ENCODE peak calls at places on chromosomes 12 and 14, in four cellular contexts. Y is GM23248, F is PC-3, R is neural progenitor cell. P is an unnamed sample.

GRCh38 chr12:110266980-110267620 is 13.9 kb upstream of the ATP2A2 start:
- DNase-seq in Y (peak), F (peak), R (peak), P (no peak)

GRCh38 chr12:58496411-58496810 is 423.9 kb downstream of the LRIG3 start:
- DNase-seq in Y (no peak), F (peak), R (no peak), P (no peak)

GRCh38 chr12:7141351-7142005 is 11.3 kb downstream of the CLSTN3 start:
- DNase-seq in Y (no peak), F (no peak), R (no peak), P (no peak)

GRCh38 chr14:51444381-51445000 is 204.4 kb downstream of the TMX1 start:
- DNase-seq in Y (no peak), F (no peak), R (no peak), P (no peak)

GRCh38 chr14:49972840-49973239 is 80.0 kb downstream of the ARF6 start:
- DNase-seq in Y (peak), F (peak), R (no peak), P (no peak)

GRCh38 chr12:108260969-108261368 is 78.1 kb downstream of the CMKLR1 start:
- DNase-seq in Y (no peak), F (no peak), R (no peak), P (no peak)

GRCh38 chr12:119749666-119750065 is 81.7 kb downstream of the PRKAB1 start:
- DNase-seq in Y (peak), F (no peak), R (peak), P (no peak)

GRCh38 chr12:12007001-12007712 is 63.6 kb upstream of the BCL2L14 start:
- DNase-seq in Y (peak), F (peak), R (no peak), P (no peak)

GRCh38 chr14:91829511-91829910 is 37.8 kb downstream of the TC2N start:
- DNase-seq in Y (no peak), F (peak), R (no peak), P (no peak)

GRCh38 chr12:868722-869121 is 80.8 kb downstream of the RAD52 start:
- DNase-seq in Y (no peak), F (no peak), R (peak), P (no peak)

GRCh38 chr14:35991356-35991755 is 165.2 kb downstream of the BRMS1L start:
- DNase-seq in Y (no peak), F (no peak), R (peak), P (no peak)

GRCh38 chr14:100892496-100893227 is 10.9 kb downstream of the RTL1 start:
- DNase-seq in Y (no peak), F (no peak), R (no peak), P (no peak)

GRCh38 chr14:32252030-32252670 is 49.1 kb upstream of the RNU6-8 start:
- DNase-seq in Y (peak), F (peak), R (peak), P (peak)

GRCh38 chr14:61026523-61026922 is 45.5 kb downstream of the SLC38A6 start:
- DNase-seq in Y (no peak), F (no peak), R (no peak), P (no peak)

GRCh38 chr14:61034416-61035100 is 53.5 kb downstream of the SLC38A6 start:
- DNase-seq in Y (no peak), F (peak), R (no peak), P (peak)

GRCh38 chr14:61033024-61033423 is 52.0 kb downstream of the SLC38A6 start:
- DNase-seq in Y (peak), F (no peak), R (no peak), P (no peak)

GRCh38 chr14:61033851-61034250 is 52.8 kb downstream of the SLC38A6 start:
- DNase-seq in Y (peak), F (no peak), R (no peak), P (no peak)

DNA sequence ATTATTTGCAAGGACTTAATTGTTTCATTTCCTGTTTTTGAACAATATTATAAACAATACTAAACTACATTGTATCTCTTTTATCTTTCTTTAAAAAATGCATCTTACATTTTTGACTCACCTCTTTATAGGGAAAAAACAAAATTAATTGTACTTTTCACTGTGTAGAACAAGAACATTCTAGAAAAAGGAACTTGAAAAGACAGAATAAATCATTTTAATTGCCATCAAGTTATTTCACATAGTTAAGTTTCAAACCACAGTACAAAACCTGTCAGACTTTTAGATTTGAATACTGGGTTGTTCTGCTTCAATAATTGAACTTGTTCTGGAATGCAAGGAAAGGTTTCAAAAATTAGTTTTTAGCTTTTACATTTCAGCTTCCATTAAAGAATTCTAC is 50.0 kb downstream of the SLC38A6 start:
- DNase-seq in Y (no peak), F (no peak), R (no peak), P (no peak)
- TF ChIP-seq EZH2phosphoT487 in Y (no peak), F (no peak), R (no peak), P (no peak)

DNA sequence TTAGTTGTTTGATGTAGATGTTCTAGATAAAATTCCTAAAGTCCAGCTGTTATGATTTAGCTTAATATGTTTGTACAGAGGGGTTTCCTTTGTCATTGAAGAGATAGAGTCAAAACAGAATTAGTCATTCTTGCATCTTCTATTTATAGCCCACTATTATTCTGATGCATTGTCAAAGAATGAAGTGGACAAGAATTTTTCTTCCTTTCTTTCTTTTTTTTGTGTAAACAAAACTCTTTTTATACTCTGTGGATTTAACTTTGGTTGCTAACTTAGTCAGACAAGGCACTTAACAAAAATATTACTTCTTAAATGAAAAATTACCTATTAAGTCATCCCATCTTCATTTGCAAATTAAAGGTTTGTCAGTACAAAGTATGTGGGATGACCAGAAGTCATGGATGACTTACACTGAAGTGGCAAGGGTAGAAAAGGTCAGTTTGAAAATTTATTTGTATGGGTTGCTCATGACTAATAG is 215.6 kb upstream of the DDHD1 start:
- DNase-seq in Y (peak), F (peak), R (no peak), P (no peak)
- TF ChIP-seq EZH2phosphoT487 in Y (peak), F (no peak), R (no peak), P (no peak)

DNA sequence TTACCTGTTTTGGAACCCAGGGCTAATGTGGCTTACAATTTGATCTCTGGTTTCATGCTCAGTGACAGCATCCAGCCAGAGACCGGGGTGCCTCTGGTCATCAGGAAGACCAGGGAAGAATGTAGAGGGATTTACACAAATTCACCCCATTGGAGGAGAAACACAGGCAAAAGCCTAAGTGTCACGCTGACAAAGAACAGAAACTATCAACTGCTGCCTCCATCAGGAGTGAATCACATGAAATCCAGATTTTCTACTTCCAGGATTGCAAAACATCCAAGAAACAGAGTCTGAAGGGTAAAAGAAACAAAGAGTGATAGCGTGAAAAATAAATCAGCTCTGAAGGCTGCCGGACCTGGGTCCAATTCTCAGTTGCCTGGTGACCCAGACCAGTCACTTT is 136.1 kb upstream of the MAP1LC3B2 start:
- DNase-seq in Y (peak), F (peak), R (no peak), P (no peak)
- TF ChIP-seq EZH2phosphoT487 in Y (no peak), F (no peak), R (no peak), P (no peak)

GRCh38 chr12:57048423-57048822 is 1.5 kb downstream of the MYO1A start:
- DNase-seq in Y (no peak), F (no peak), R (no peak), P (no peak)

GRCh38 chr12:57051011-57051410 is 1.1 kb upstream of the MYO1A start:
- DNase-seq in Y (no peak), F (no peak), R (no peak), P (no peak)

GRCh38 chr12:57049047-57049446 is 882 bp downstream of the MYO1A start:
- DNase-seq in Y (no peak), F (no peak), R (no peak), P (no peak)

GRCh38 chr12:57047981-57048380 is 1.9 kb downstream of the MYO1A start:
- DNase-seq in Y (peak), F (no peak), R (no peak), P (no peak)

GRCh38 chr12:57049890-57050289 is at the start of gene MYO1A:
- DNase-seq in Y (peak), F (no peak), R (peak), P (no peak)
- TF ChIP-seq EZH2phosphoT487 in Y (no peak), F (no peak), R (no peak), P (no peak)

GRCh38 chr14:34845869-34846268 is 29.3 kb downstream of the BAZ1A start:
- DNase-seq in Y (no peak), F (no peak), R (no peak), P (no peak)

GRCh38 chr14:34853041-34853440 is 22.1 kb downstream of the BAZ1A start:
- DNase-seq in Y (no peak), F (no peak), R (no peak), P (no peak)

GRCh38 chr14:34851395-34851794 is 23.8 kb downstream of the BAZ1A start:
- DNase-seq in Y (peak), F (peak), R (no peak), P (no peak)
- TF ChIP-seq EZH2phosphoT487 in Y (no peak), F (no peak), R (no peak), P (no peak)

GRCh38 chr12:117919479-117919878 is 49.3 kb downstream of the KSR2 start:
- DNase-seq in Y (no peak), F (no peak), R (no peak), P (no peak)
- TF ChIP-seq EZH2phosphoT487 in Y (no peak), F (no peak), R (no peak), P (no peak)

DNA sequence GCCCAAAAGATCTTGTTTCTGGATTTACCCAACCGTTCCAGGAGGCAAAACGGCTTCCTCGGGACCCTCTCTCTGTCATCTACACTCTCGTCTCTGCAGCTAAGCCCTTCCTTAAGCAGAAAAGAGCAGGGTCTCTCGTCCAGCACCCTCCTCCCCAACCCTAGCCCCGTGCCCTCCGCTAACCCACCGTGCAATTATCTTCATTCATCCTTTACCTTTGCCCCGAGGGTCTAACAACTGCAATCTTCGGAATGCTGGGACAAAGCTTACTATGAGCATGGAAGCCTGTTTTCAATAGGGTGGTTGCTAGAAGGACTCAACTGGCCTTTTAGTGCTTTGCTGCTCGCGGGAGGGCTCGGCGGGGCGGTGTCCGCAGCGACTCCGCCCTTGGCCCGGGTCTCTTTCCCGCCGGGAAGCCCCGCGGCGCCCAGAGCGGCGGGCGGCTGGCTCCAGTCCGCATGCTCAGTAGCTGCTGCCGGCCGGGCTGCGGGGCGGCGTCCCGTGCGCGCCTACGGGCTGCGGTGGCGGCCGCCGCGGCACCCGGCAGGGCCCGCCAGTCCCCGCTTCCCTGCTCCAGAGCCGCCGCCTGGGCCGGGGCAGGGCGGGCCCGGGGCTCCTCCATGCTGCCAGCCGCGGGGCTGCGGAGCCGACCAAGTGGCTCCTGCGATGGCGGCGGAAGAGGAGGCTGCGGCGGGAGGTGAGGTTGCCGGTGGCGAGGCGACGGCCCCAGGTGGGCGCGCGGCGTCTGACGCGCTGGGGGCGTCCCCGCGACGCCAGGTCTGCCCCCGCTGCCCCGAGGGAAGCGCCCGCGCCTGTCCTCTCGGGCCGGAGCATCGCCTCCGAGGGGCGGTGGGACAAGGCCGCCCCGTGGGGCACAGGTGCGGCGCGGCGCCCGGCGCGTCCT is at the start of gene BMAL2:
- DNase-seq in Y (peak), F (peak), R (peak), P (peak)
- TF ChIP-seq EZH2phosphoT487 in Y (no peak), F (no peak), R (no peak), P (peak)

GRCh38 chr12:3040663-3041544 is 36.3 kb upstream of the TSPAN9 start:
- DNase-seq in Y (no peak), F (no peak), R (no peak), P (no peak)

GRCh38 chr12:3040026-3040656 is 37.0 kb upstream of the TSPAN9 start:
- DNase-seq in Y (no peak), F (no peak), R (no peak), P (no peak)

GRCh38 chr12:3042826-3043225 is 34.4 kb upstream of the TSPAN9 start:
- DNase-seq in Y (no peak), F (no peak), R (no peak), P (no peak)

GRCh38 chr12:3042394-3042793 is 34.8 kb upstream of the TSPAN9 start:
- DNase-seq in Y (no peak), F (no peak), R (no peak), P (peak)

GRCh38 chr12:3041558-3042164 is 35.5 kb upstream of the TSPAN9 start:
- DNase-seq in Y (peak), F (peak), R (peak), P (peak)
- TF ChIP-seq EZH2phosphoT487 in Y (no peak), F (no peak), R (no peak), P (no peak)

P was measured in OCI-LY7.